ENCODE peak calls at places on chromosomes 5 and 9, in eight cellular contexts. R is GM13977, U is WERI-Rb-1, K is psoas muscle, W is BJ, L is OCI-LY7, V is bronchial epithelial cell, F is progenitor cell of endocrine pancreas. I is an unnamed sample.

GRCh38 chr5:51398875-51399635 is 15.8 kb downstream of the ISL1 start:
- DNase-seq in R (no peak), U (no peak), K (no peak), W (no peak), L (no peak), V (no peak), F (no peak), I (no peak)

GRCh38 chr9:92974696-92975451 is 27.6 kb downstream of the FGD3 start:
- DNase-seq in R (no peak), U (no peak), K (no peak), W (no peak), L (no peak), V (no peak), F (no peak), I (peak; percentile 6)

GRCh38 chr9:126615251-126615790 is 1.6 kb downstream of the LMX1B start:
- DNase-seq in R (peak; percentile 60), U (no peak), K (no peak), W (no peak), L (no peak), V (peak; percentile 16), F (no peak), I (no peak)

GRCh38 chr9:131809941-131810344 is 70.1 kb upstream of the RAPGEF1 start:
- DNase-seq in R (no peak), U (no peak), K (no peak), W (no peak), L (no peak), V (peak; percentile 20), F (no peak), I (no peak)

GRCh38 chr9:90219548-90220118 is 423.0 kb downstream of the DIRAS2 start:
- DNase-seq in R (peak; percentile 48), U (peak; percentile 21), K (no peak), W (no peak), L (peak; percentile 19), V (no peak), F (no peak), I (peak; percentile 51)

GRCh38 chr9:114317665-114318357 is 5.1 kb upstream of the ORM1 start:
- DNase-seq in R (no peak), U (peak; percentile 2), K (no peak), W (peak; percentile 56), L (peak; percentile 36), V (peak; percentile 22), F (no peak), I (no peak)

GRCh38 chr5:21236104-21236503 is 1248.1 kb upstream of the CDH18 start:
- DNase-seq in R (no peak), U (no peak), K (no peak), W (no peak), L (no peak), V (peak; percentile 50), F (no peak), I (no peak)

GRCh38 chr5:65190328-65191053 is 291.2 kb downstream of the ADAMTS6 start:
- DNase-seq in R (peak; percentile 55), U (no peak), K (no peak), W (peak; percentile 99), L (no peak), V (peak; percentile 96), F (no peak), I (peak; percentile 27)

GRCh38 chr5:73321757-73322452 is 126.7 kb downstream of the FOXD1 start:
- DNase-seq in R (no peak), U (no peak), K (no peak), W (peak; percentile 74), L (no peak), V (peak; percentile 100), F (no peak), I (no peak)

GRCh38 chr5:173394701-173395100 is 66.5 kb upstream of the STC2 start:
- DNase-seq in R (no peak), U (no peak), K (no peak), W (no peak), L (no peak), V (no peak), F (no peak), I (no peak)

GRCh38 chr5:149646564-149646963 is 65.3 kb downstream of the ARHGEF37 start:
- DNase-seq in R (no peak), U (peak; percentile 18), K (no peak), W (no peak), L (peak; percentile 83), V (peak; percentile 56), F (no peak), I (no peak)

GRCh38 chr5:15393146-15393545 is 106.8 kb upstream of the FBXL7 start:
- DNase-seq in R (no peak), U (no peak), K (no peak), W (no peak), L (no peak), V (no peak), F (no peak), I (no peak)

GRCh38 chr5:68423154-68423811 is 207.7 kb downstream of the PIK3R1 start:
- DNase-seq in R (no peak), U (no peak), K (no peak), W (no peak), L (no peak), V (no peak), F (no peak), I (peak; percentile 25)

GRCh38 chr9:34501372-34501771 is 21.4 kb downstream of the ENHO start:
- DNase-seq in R (no peak), U (no peak), K (no peak), W (no peak), L (no peak), V (no peak), F (no peak), I (no peak)

GRCh38 chr9:3751125-3751758 is 225.4 kb upstream of the RFX3 start:
- DNase-seq in R (no peak), U (no peak), K (no peak), W (peak; percentile 50), L (no peak), V (no peak), F (no peak), I (no peak)

GRCh38 chr9:10706788-10707187 is 94.0 kb upstream of the PTPRD start:
- DNase-seq in R (no peak), U (no peak), K (no peak), W (no peak), L (no peak), V (peak; percentile 17), F (no peak), I (no peak)

GRCh38 chr9:108257387-108257786 is 598.4 kb downstream of the ACTL7B start:
- DNase-seq in R (no peak), U (no peak), K (no peak), W (no peak), L (no peak), V (peak; percentile 78), F (no peak), I (no peak)

GRCh38 chr9:117485176-117485575 is 70.3 kb upstream of the ASTN2 start:
- DNase-seq in R (no peak), U (no peak), K (no peak), W (no peak), L (no peak), V (peak; percentile 11), F (no peak), I (no peak)

GRCh38 chr9:35842020-35842745 is 13.2 kb downstream of the TMEM8B start:
- DNase-seq in R (no peak), U (no peak), K (no peak), W (no peak), L (no peak), V (no peak), F (no peak), I (no peak)

GRCh38 chr5:41193462-41194166 is 19.7 kb downstream of the C6 start:
- DNase-seq in R (no peak), U (no peak), K (peak; percentile 97), W (no peak), L (no peak), V (no peak), F (no peak), I (no peak)

GRCh38 chr9:93996863-93997262 is 41.7 kb upstream of the BARX1 start:
- DNase-seq in R (no peak), U (peak; percentile 26), K (no peak), W (no peak), L (peak; percentile 11), V (peak; percentile 23), F (no peak), I (no peak)
- TF ChIP-seq CTCF in R (no peak), U (peak; percentile 25), K (no peak), W (no peak), L (peak; percentile 41), V (peak; percentile 29), F (no peak), I (no peak)

GRCh38 chr5:156812959-156813358 is 37.1 kb upstream of the PPP1R2B start:
- DNase-seq in R (no peak), U (no peak), K (no peak), W (no peak), L (no peak), V (no peak), F (no peak), I (no peak)

GRCh38 chr5:156819537-156819936 is 30.6 kb upstream of the PPP1R2B start:
- DNase-seq in R (no peak), U (no peak), K (no peak), W (no peak), L (no peak), V (no peak), F (no peak), I (no peak)

GRCh38 chr5:156819967-156820581 is 30.0 kb upstream of the PPP1R2B start:
- DNase-seq in R (no peak), U (peak; percentile 32), K (no peak), W (no peak), L (peak; percentile 64), V (no peak), F (no peak), I (no peak)

GRCh38 chr5:156815988-156816599 is 34.0 kb upstream of the PPP1R2B start:
- DNase-seq in R (peak; percentile 48), U (peak; percentile 49), K (no peak), W (no peak), L (peak; percentile 61), V (peak; percentile 2), F (no peak), I (peak; percentile 46)
- TF ChIP-seq CTCF in R (peak; percentile 49), U (peak; percentile 46), K (peak; percentile 43), W (peak; percentile 69), L (peak; percentile 88), V (no peak), F (peak; percentile 55), I (peak; percentile 32)

DNA sequence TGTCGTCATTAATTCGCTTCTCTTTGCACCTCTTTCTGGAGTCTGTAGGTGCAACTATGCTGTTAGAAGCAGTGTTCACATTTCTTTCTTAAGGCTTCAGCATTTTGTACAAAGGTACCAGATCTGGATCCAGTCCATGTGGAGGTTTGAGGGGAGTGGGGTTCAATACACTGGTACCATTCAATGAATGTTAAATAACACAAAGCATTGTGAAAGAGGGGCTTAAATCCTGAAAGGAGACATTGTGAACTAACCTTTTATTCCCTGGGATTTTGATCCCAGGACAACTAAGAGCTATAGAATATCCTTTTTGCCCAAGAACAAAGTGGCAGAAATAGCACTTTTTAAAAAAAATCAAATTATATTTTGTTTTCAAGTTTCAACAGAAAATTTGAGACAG is 107.7 kb upstream of the VCAN start:
- DNase-seq in R (no peak), U (no peak), K (no peak), W (no peak), L (no peak), V (no peak), F (no peak), I (no peak)
- TF ChIP-seq CTCF in R (no peak), U (no peak), K (no peak), W (no peak), L (no peak), V (no peak), F (no peak), I (no peak)

DNA sequence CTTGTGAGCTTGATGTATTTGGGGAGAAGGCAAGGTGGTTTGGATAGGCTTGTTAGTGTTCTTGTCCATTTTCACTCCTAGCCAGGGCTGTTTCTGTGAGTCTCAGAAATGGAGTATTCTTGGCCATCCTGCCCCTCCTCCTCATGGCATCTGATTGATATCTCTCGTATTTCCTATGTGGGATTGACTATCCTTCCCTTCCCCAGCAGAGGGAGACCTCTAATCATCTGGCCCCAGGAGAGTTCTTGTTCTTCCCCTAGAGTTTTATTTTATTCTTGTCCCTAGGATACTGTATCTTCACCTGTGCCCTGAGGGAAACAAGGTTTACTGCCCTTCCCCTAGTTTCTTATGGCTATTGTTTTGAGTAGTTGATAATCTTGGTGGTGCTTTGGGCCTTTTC is 114.4 kb downstream of the VPS13A start:
- DNase-seq in R (no peak), U (peak; percentile 17), K (no peak), W (no peak), L (peak; percentile 2), V (peak; percentile 47), F (no peak), I (no peak)
- TF ChIP-seq CTCF in R (no peak), U (peak; percentile 43), K (no peak), W (peak; percentile 68), L (peak; percentile 43), V (peak; percentile 56), F (peak; percentile 41), I (peak; percentile 9)